ENCODE peak calls at places on chromosomes 2 and 18, in nine cellular contexts. One of them, this sample, is unnamed.

GRCh38 chr2:205967391-205968075 is 118.4 kb downstream of the INO80D start:
- DNase-seq in PC-3: no peak
- DNase-seq in CD8-positive, alpha-beta T cell: no peak
- DNase-seq in right lobe of liver: no peak
- DNase-seq in lower lobe of right lung: no peak
- DNase-seq in right atrium auricular region: no peak
- DNase-seq in thyroid gland: no peak
- DNase-seq in A549: no peak
- DNase-seq in IMR-90: peak
- DNase-seq in this sample: no peak

GRCh38 chr2:149732730-149733290 is 145.2 kb upstream of the MMADHC start:
- DNase-seq in PC-3: no peak
- DNase-seq in CD8-positive, alpha-beta T cell: no peak
- DNase-seq in right lobe of liver: no peak
- DNase-seq in lower lobe of right lung: no peak
- DNase-seq in right atrium auricular region: no peak
- DNase-seq in thyroid gland: no peak
- DNase-seq in A549: no peak
- DNase-seq in IMR-90: no peak
- DNase-seq in this sample: no peak

GRCh38 chr2:132400901-132401240 is 15.7 kb upstream of the GPR39 start:
- DNase-seq in PC-3: no peak
- DNase-seq in CD8-positive, alpha-beta T cell: no peak
- DNase-seq in right lobe of liver: no peak
- DNase-seq in lower lobe of right lung: no peak
- DNase-seq in right atrium auricular region: no peak
- DNase-seq in thyroid gland: no peak
- DNase-seq in A549: no peak
- DNase-seq in IMR-90: no peak
- DNase-seq in this sample: no peak

GRCh38 chr2:231937057-231937456 is 10.9 kb upstream of the NPPC start:
- DNase-seq in PC-3: no peak
- DNase-seq in CD8-positive, alpha-beta T cell: no peak
- DNase-seq in right lobe of liver: no peak
- DNase-seq in lower lobe of right lung: no peak
- DNase-seq in right atrium auricular region: peak
- DNase-seq in thyroid gland: no peak
- DNase-seq in A549: no peak
- DNase-seq in IMR-90: no peak
- DNase-seq in this sample: no peak

GRCh38 chr2:149223472-149224062 is 106.8 kb upstream of the LYPD6 start:
- DNase-seq in PC-3: no peak
- DNase-seq in CD8-positive, alpha-beta T cell: no peak
- DNase-seq in right lobe of liver: no peak
- DNase-seq in lower lobe of right lung: no peak
- DNase-seq in right atrium auricular region: no peak
- DNase-seq in thyroid gland: no peak
- DNase-seq in A549: no peak
- DNase-seq in IMR-90: no peak
- DNase-seq in this sample: no peak

GRCh38 chr18:79545255-79545654 is 134.3 kb upstream of the CTDP1 start:
- DNase-seq in PC-3: no peak
- DNase-seq in CD8-positive, alpha-beta T cell: no peak
- DNase-seq in right lobe of liver: no peak
- DNase-seq in lower lobe of right lung: peak
- DNase-seq in right atrium auricular region: no peak
- DNase-seq in thyroid gland: no peak
- DNase-seq in A549: no peak
- DNase-seq in IMR-90: no peak
- DNase-seq in this sample: no peak

GRCh38 chr2:171084128-171084527 is 76.6 kb downstream of the TLK1 start:
- DNase-seq in PC-3: no peak
- DNase-seq in CD8-positive, alpha-beta T cell: no peak
- DNase-seq in right lobe of liver: no peak
- DNase-seq in lower lobe of right lung: no peak
- DNase-seq in right atrium auricular region: no peak
- DNase-seq in thyroid gland: no peak
- DNase-seq in A549: no peak
- DNase-seq in IMR-90: no peak
- DNase-seq in this sample: no peak

GRCh38 chr2:158131483-158131912 is 29.8 kb downstream of the UPP2 start:
- DNase-seq in PC-3: no peak
- DNase-seq in CD8-positive, alpha-beta T cell: no peak
- DNase-seq in right lobe of liver: no peak
- DNase-seq in lower lobe of right lung: no peak
- DNase-seq in right atrium auricular region: no peak
- DNase-seq in thyroid gland: no peak
- DNase-seq in A549: no peak
- DNase-seq in IMR-90: no peak
- DNase-seq in this sample: no peak

GRCh38 chr18:37254256-37254880 is 311.2 kb downstream of the CELF4 start:
- DNase-seq in PC-3: no peak
- DNase-seq in CD8-positive, alpha-beta T cell: no peak
- DNase-seq in right lobe of liver: no peak
- DNase-seq in lower lobe of right lung: no peak
- DNase-seq in right atrium auricular region: no peak
- DNase-seq in thyroid gland: peak
- DNase-seq in A549: no peak
- DNase-seq in IMR-90: no peak
- DNase-seq in this sample: no peak

GRCh38 chr2:219460424-219460926 is 25.8 kb downstream of the SPEG start:
- DNase-seq in PC-3: no peak
- DNase-seq in CD8-positive, alpha-beta T cell: no peak
- DNase-seq in right lobe of liver: no peak
- DNase-seq in lower lobe of right lung: no peak
- DNase-seq in right atrium auricular region: no peak
- DNase-seq in thyroid gland: peak
- DNase-seq in A549: no peak
- DNase-seq in IMR-90: peak
- DNase-seq in this sample: peak

GRCh38 chr2:237752761-237753165 is 45.8 kb upstream of the RBM44 start:
- DNase-seq in PC-3: no peak
- DNase-seq in CD8-positive, alpha-beta T cell: no peak
- DNase-seq in right lobe of liver: no peak
- DNase-seq in lower lobe of right lung: no peak
- DNase-seq in right atrium auricular region: no peak
- DNase-seq in thyroid gland: no peak
- DNase-seq in A549: no peak
- DNase-seq in IMR-90: no peak
- DNase-seq in this sample: no peak

GRCh38 chr2:120531863-120532600 is 186.1 kb downstream of the INHBB start:
- DNase-seq in PC-3: no peak
- DNase-seq in CD8-positive, alpha-beta T cell: no peak
- DNase-seq in right lobe of liver: no peak
- DNase-seq in lower lobe of right lung: no peak
- DNase-seq in right atrium auricular region: no peak
- DNase-seq in thyroid gland: no peak
- DNase-seq in A549: no peak
- DNase-seq in IMR-90: no peak
- DNase-seq in this sample: no peak

GRCh38 chr2:33552758-33553461 is 46.2 kb downstream of the FAM98A start:
- DNase-seq in PC-3: peak
- DNase-seq in CD8-positive, alpha-beta T cell: no peak
- DNase-seq in right lobe of liver: peak
- DNase-seq in lower lobe of right lung: no peak
- DNase-seq in right atrium auricular region: no peak
- DNase-seq in thyroid gland: no peak
- DNase-seq in A549: peak
- DNase-seq in IMR-90: peak
- DNase-seq in this sample: no peak

DNA sequence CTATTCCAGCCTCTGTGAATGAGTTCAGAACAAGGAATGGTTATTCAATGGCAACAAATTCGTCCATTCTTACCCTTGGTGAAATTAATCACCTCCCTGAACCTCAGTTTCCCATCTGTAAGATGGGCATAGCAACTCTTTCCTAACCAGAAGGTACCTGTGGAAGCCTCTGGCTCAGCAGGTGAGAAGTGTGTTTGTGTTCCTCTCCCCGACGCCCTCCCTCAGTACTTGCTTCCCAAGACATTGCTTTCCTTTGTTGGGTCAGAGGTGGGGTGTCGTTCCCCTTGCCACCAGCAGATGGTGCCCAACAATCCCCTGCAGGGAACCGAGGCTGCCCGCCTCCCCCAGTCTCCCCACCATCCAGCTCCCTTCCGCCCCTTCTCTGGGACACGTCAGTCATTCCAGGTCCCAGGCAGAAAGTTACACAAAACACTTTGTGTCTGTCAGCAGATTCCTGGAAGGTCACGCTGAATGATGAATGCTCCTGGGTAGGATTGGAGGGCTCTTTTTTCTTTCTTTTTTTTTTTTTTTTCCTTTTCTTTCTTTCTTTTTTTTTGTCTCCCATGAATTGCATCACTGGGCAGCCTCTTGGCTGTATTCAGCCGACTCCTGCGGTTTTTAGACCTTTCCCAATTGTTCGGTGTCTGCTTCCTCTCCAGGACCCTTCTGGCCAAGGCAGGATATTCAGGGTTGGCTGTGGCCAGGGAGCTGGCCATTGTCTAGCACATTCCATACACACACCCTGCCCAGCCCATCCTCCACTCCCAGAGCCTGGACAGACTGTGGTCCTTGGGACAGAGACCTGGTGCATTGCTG is 117.3 kb downstream of the LPIN1 start:
- DNase-seq in PC-3: peak
- DNase-seq in CD8-positive, alpha-beta T cell: peak
- DNase-seq in right lobe of liver: peak
- DNase-seq in lower lobe of right lung: peak
- DNase-seq in right atrium auricular region: peak
- DNase-seq in thyroid gland: peak
- DNase-seq in A549: peak
- DNase-seq in IMR-90: peak
- DNase-seq in this sample: peak
- H3K27ac ChIP-seq in PC-3: peak
- H3K27ac ChIP-seq in CD8-positive, alpha-beta T cell: no peak
- H3K27ac ChIP-seq in right lobe of liver: no peak
- H3K27ac ChIP-seq in lower lobe of right lung: no peak
- H3K27ac ChIP-seq in right atrium auricular region: peak
- H3K27ac ChIP-seq in thyroid gland: no peak
- H3K27ac ChIP-seq in A549: no peak
- H3K27ac ChIP-seq in IMR-90: peak
- H3K27ac ChIP-seq in this sample: peak

GRCh38 chr18:34807106-34807796 is 97.2 kb downstream of the DTNA start:
- DNase-seq in PC-3: peak
- DNase-seq in CD8-positive, alpha-beta T cell: no peak
- DNase-seq in right lobe of liver: no peak
- DNase-seq in lower lobe of right lung: no peak
- DNase-seq in right atrium auricular region: no peak
- DNase-seq in thyroid gland: no peak
- DNase-seq in A549: no peak
- DNase-seq in IMR-90: no peak
- DNase-seq in this sample: no peak

GRCh38 chr18:34806527-34806926 is 96.4 kb downstream of the DTNA start:
- DNase-seq in PC-3: no peak
- DNase-seq in CD8-positive, alpha-beta T cell: no peak
- DNase-seq in right lobe of liver: no peak
- DNase-seq in lower lobe of right lung: no peak
- DNase-seq in right atrium auricular region: no peak
- DNase-seq in thyroid gland: peak
- DNase-seq in A549: no peak
- DNase-seq in IMR-90: no peak
- DNase-seq in this sample: no peak

GRCh38 chr18:34808389-34808788 is 98.3 kb downstream of the DTNA start:
- DNase-seq in PC-3: no peak
- DNase-seq in CD8-positive, alpha-beta T cell: no peak
- DNase-seq in right lobe of liver: no peak
- DNase-seq in lower lobe of right lung: no peak
- DNase-seq in right atrium auricular region: no peak
- DNase-seq in thyroid gland: no peak
- DNase-seq in A549: no peak
- DNase-seq in IMR-90: no peak
- DNase-seq in this sample: no peak

GRCh38 chr18:34805117-34805882 is 95.2 kb downstream of the DTNA start:
- DNase-seq in PC-3: no peak
- DNase-seq in CD8-positive, alpha-beta T cell: no peak
- DNase-seq in right lobe of liver: no peak
- DNase-seq in lower lobe of right lung: no peak
- DNase-seq in right atrium auricular region: no peak
- DNase-seq in thyroid gland: no peak
- DNase-seq in A549: no peak
- DNase-seq in IMR-90: no peak
- DNase-seq in this sample: no peak

DNA sequence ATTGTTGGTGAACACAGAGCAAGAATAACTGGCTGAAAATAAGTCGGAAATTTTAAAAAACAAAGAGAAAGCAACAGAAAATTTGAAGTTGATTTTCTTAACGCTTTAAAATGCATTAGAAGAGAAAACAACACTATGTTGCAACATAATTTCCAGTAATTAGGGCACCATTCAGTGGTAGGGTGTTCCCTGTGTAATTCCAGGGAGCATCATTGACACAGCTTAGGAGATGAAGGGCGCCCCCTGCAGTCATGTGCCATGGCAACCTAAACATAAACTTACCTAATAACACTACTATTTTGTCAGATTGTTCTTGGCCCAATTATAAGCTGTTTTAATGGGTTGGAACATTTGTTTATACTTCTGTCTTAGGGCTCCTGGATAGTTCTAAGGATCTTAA is 99.6 kb downstream of the DTNA start:
- DNase-seq in PC-3: peak
- DNase-seq in CD8-positive, alpha-beta T cell: no peak
- DNase-seq in right lobe of liver: no peak
- DNase-seq in lower lobe of right lung: no peak
- DNase-seq in right atrium auricular region: peak
- DNase-seq in thyroid gland: peak
- DNase-seq in A549: peak
- DNase-seq in IMR-90: peak
- DNase-seq in this sample: peak
- TF ChIP-seq CTCF in PC-3: peak
- TF ChIP-seq CTCF in CD8-positive, alpha-beta T cell: no peak
- TF ChIP-seq CTCF in right lobe of liver: peak
- TF ChIP-seq CTCF in lower lobe of right lung: peak
- TF ChIP-seq CTCF in right atrium auricular region: peak
- TF ChIP-seq CTCF in thyroid gland: peak
- TF ChIP-seq CTCF in A549: no peak
- TF ChIP-seq CTCF in IMR-90: peak
- TF ChIP-seq CTCF in this sample: peak

GRCh38 chr2:45890094-45890646 is 238.7 kb downstream of the PRKCE start:
- DNase-seq in PC-3: no peak
- DNase-seq in CD8-positive, alpha-beta T cell: no peak
- DNase-seq in right lobe of liver: no peak
- DNase-seq in lower lobe of right lung: peak
- DNase-seq in right atrium auricular region: no peak
- DNase-seq in thyroid gland: no peak
- DNase-seq in A549: no peak
- DNase-seq in IMR-90: no peak
- DNase-seq in this sample: no peak
- H3K27ac ChIP-seq in PC-3: no peak
- H3K27ac ChIP-seq in CD8-positive, alpha-beta T cell: no peak
- H3K27ac ChIP-seq in right lobe of liver: no peak
- H3K27ac ChIP-seq in lower lobe of right lung: peak
- H3K27ac ChIP-seq in right atrium auricular region: peak
- H3K27ac ChIP-seq in thyroid gland: no peak
- H3K27ac ChIP-seq in A549: no peak
- H3K27ac ChIP-seq in IMR-90: no peak
- H3K27ac ChIP-seq in this sample: peak

DNA sequence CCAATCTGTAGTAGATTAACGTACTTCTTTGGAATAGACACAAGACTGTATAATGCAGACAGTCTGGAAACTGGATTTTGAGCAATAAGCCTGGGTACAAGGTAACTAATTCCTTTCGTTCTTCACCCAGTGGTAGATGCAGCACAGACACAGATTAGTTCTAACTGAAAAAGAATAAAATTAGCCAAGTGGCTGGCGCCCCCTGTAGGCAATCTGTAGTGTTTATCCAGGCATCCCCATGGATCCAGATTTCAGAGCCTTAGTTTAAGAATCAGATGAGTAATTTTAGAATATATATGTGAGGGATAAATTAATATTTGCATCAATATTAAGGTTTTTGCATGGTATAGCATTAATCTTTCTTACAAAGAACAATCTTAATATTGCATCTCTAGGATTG is 563.9 kb downstream of the DCC start:
- DNase-seq in PC-3: peak
- DNase-seq in CD8-positive, alpha-beta T cell: no peak
- DNase-seq in right lobe of liver: peak
- DNase-seq in lower lobe of right lung: peak
- DNase-seq in right atrium auricular region: no peak
- DNase-seq in thyroid gland: peak
- DNase-seq in A549: peak
- DNase-seq in IMR-90: no peak
- DNase-seq in this sample: peak
- TF ChIP-seq CTCF in PC-3: peak
- TF ChIP-seq CTCF in CD8-positive, alpha-beta T cell: no peak
- TF ChIP-seq CTCF in right lobe of liver: peak
- TF ChIP-seq CTCF in lower lobe of right lung: peak
- TF ChIP-seq CTCF in right atrium auricular region: peak
- TF ChIP-seq CTCF in thyroid gland: no peak
- TF ChIP-seq CTCF in A549: peak
- TF ChIP-seq CTCF in IMR-90: no peak
- TF ChIP-seq CTCF in this sample: peak